ENCODE peak calls at places on chromosomes 12 and 14, in eight cellular contexts. Y, D, R, L, H, W, S and J are unnamed samples.

GRCh38 chr12:42735869-42736361 is 146.4 kb upstream of the PRICKLE1 start:
- DNase-seq in W (no peak), H (no peak), D (no peak), S (no peak), L (no peak), R (no peak), Y (peak; percentile 48), J (no peak)

GRCh38 chr14:101457177-101457935 is 103.9 kb upstream of the DIO3 start:
- DNase-seq in L (no peak), W (no peak), S (no peak), H (no peak), R (no peak), Y (no peak), D (peak; percentile 60), J (no peak)

GRCh38 chr14:74140374-74140850 is 55.7 kb downstream of the LIN52 start:
- DNase-seq in W (peak; percentile 53), D (no peak), Y (peak; percentile 54), L (no peak), S (no peak), R (no peak), H (no peak), J (no peak)

GRCh38 chr12:46664771-46665287 is 161.0 kb downstream of the SLC38A4 start:
- DNase-seq in D (no peak), W (peak; percentile 95), L (peak; percentile 83), Y (no peak), R (no peak), H (no peak), S (peak; percentile 76), J (no peak)

GRCh38 chr12:22228022-22228875 is 106.3 kb downstream of the ST8SIA1 start:
- DNase-seq in R (no peak), Y (no peak), D (no peak), S (no peak), H (no peak), L (no peak), W (peak; percentile 40), J (no peak)

GRCh38 chr12:1808798-1809480 is 11.4 kb upstream of the LRTM2 start:
- DNase-seq in L (no peak), H (no peak), Y (peak; percentile 36), S (no peak), D (peak; percentile 55), W (no peak), R (peak; percentile 17), J (no peak)

GRCh38 chr14:103518416-103519042 is 4.1 kb downstream of the CKB start:
- DNase-seq in S (peak; percentile 63), H (peak; percentile 47), R (peak; percentile 46), Y (peak; percentile 71), W (peak; percentile 39), L (peak; percentile 51), D (peak; percentile 86), J (peak; percentile 44)

GRCh38 chr14:89504602-89505320 is 87.7 kb upstream of the FOXN3 start:
- DNase-seq in D (no peak), W (peak; percentile 76), S (no peak), H (no peak), R (no peak), Y (peak; percentile 58), L (no peak), J (no peak)

GRCh38 chr12:55738113-55739024 is 4.6 kb upstream of the GDF11 start:
- DNase-seq in H (peak; percentile 84), Y (peak; percentile 91), R (peak; percentile 75), L (peak; percentile 72), D (peak; percentile 87), W (peak; percentile 91), S (peak; percentile 79), J (peak; percentile 69)

GRCh38 chr14:90439874-90440442 is 43.1 kb downstream of the CALM1 start:
- DNase-seq in R (no peak), Y (no peak), S (no peak), D (no peak), H (no peak), L (no peak), W (no peak), J (no peak)

GRCh38 chr14:91152499-91152898 is 38.6 kb downstream of the DGLUCY start:
- DNase-seq in L (no peak), H (no peak), D (no peak), R (no peak), Y (no peak), W (no peak), S (no peak), J (no peak)

GRCh38 chr12:124642105-124642504 is 74.7 kb upstream of the NCOR2 start:
- DNase-seq in D (no peak), Y (no peak), W (no peak), L (no peak), H (no peak), S (no peak), R (no peak), J (no peak)

GRCh38 chr12:47789712-47790489 is 16.9 kb downstream of the SLC48A1 start:
- DNase-seq in D (no peak), R (no peak), Y (peak; percentile 49), L (no peak), H (no peak), W (no peak), S (no peak), J (no peak)

GRCh38 chr14:95885866-95886265 is 9.2 kb downstream of the TUNAR start:
- DNase-seq in L (no peak), S (no peak), W (no peak), Y (peak; percentile 69), R (no peak), H (no peak), D (no peak), J (no peak)

GRCh38 chr12:20314325-20314724 is 54.0 kb upstream of the PDE3A start:
- DNase-seq in H (no peak), Y (no peak), R (no peak), S (no peak), W (peak; percentile 55), D (no peak), L (no peak), J (no peak)

GRCh38 chr12:47990351-47991105 is 13.7 kb downstream of the COL2A1 start:
- DNase-seq in S (no peak), H (peak; percentile 76), R (peak; percentile 63), Y (no peak), D (peak; percentile 34), L (no peak), W (peak; percentile 44), J (no peak)

GRCh38 chr14:31263485-31264133 is 56.0 kb upstream of the HECTD1 start:
- DNase-seq in Y (peak; percentile 76), D (peak; percentile 79), L (peak; percentile 91), H (no peak), S (peak; percentile 77), R (no peak), W (peak; percentile 99), J (no peak)

GRCh38 chr14:100899841-100900771 is 3.4 kb downstream of the RTL1 start:
- DNase-seq in H (no peak), D (peak; percentile 42), S (no peak), L (peak; percentile 91), W (no peak), Y (no peak), R (no peak), J (no peak)

GRCh38 chr12:19239616-19240234 is 110.2 kb downstream of the PLEKHA5 start:
- DNase-seq in Y (no peak), L (no peak), H (no peak), W (peak; percentile 84), R (no peak), D (no peak), S (no peak), J (no peak)

GRCh38 chr14:75602527-75602926 is 24.1 kb downstream of the FLVCR2 start:
- DNase-seq in S (no peak), L (no peak), D (no peak), W (no peak), R (no peak), H (no peak), Y (no peak), J (no peak)

GRCh38 chr14:66507181-66507721 is 696 bp upstream of the GPHN start:
- DNase-seq in H (no peak), R (no peak), D (no peak), S (no peak), W (peak; percentile 4), L (no peak), Y (no peak), J (no peak)

GRCh38 chr12:91496337-91496736 is 313.7 kb upstream of the DCN start:
- DNase-seq in R (no peak), S (peak; percentile 27), H (no peak), L (no peak), W (no peak), Y (no peak), D (no peak), J (no peak)

GRCh38 chr14:81516941-81517797 is 16.5 kb downstream of the SEL1L start:
- DNase-seq in H (no peak), L (peak; percentile 83), W (peak; percentile 67), R (no peak), D (no peak), Y (no peak), S (peak; percentile 51), J (no peak)
- H3K27ac ChIP-seq in H (no peak overlapping the region), L (peak overlapping the region; percentile 77), W (peak overlapping the region; percentile 37), R (no peak overlapping the region), D (no peak overlapping the region), Y (no peak overlapping the region), S (peak overlapping the region; percentile 75), J (no peak overlapping the region)

DNA sequence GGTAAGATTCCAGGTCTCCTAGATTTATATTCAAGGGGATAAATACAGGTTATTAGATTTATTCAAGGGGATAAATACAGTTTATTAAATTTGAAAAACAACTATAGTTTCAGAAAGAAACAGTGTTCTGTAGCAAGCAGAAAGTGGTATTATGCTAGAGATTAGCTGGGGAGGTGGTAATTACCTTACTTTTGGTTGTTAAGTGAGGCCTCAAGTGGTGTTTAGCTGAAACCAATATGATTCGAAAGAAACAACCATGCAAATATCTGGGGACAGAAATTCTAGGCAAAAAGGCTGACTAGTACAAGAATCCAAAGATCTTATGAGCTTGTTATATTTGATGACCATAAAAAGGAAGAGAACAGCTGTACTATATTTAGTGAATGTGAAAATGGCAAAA is 6.2 kb downstream of the OR4N5 start:
- DNase-seq in S (no peak), D (no peak), H (no peak), L (no peak), R (no peak), Y (no peak), W (no peak), J (no peak)
- H3K9me3 ChIP-seq in S (no peaks in the 10 kb centered on the region), D (no peaks in the 10 kb centered on the region), H (no peaks in the 10 kb centered on the region), L (no peaks in the 10 kb centered on the region), R (no peaks in the 10 kb centered on the region), Y (peaks cover 3% of the 10 kb centered on the region), W (no peaks in the 10 kb centered on the region), J (no peaks in the 10 kb centered on the region)

GRCh38 chr12:30696486-30696885 is 817 bp upstream of the IPO8 start:
- DNase-seq in D (no peak), R (no peak), Y (peak; percentile 41), H (no peak), S (no peak), W (no peak), L (no peak), J (no peak)
- H3K27ac ChIP-seq in D (no peak overlapping the region), R (no peak overlapping the region), Y (no peak overlapping the region), H (peak overlapping the region; percentile 63), S (peak overlapping the region; percentile 87), W (no peak overlapping the region), L (no peak overlapping the region), J (no peak overlapping the region)

GRCh38 chr12:12646483-12647072 is 34.9 kb downstream of the CREBL2 start:
- DNase-seq in R (no peak), Y (no peak), H (no peak), W (no peak), S (no peak), L (no peak), D (no peak), J (no peak)
- H3K9me3 ChIP-seq in R (peaks cover 21% of the 10 kb centered on the region), Y (peaks cover 10% of the 10 kb centered on the region), H (peaks cover 29% of the 10 kb centered on the region), W (no peaks in the 10 kb centered on the region), S (peaks cover 48% of the 10 kb centered on the region), L (peaks cover 25% of the 10 kb centered on the region), D (peaks cover 21% of the 10 kb centered on the region), J (peaks cover 38% of the 10 kb centered on the region)

GRCh38 chr12:98440165-98440581 is 75.2 kb upstream of the TMPO start:
- DNase-seq in L (no peak), W (peak; percentile 94), D (peak; percentile 83), H (no peak), R (no peak), Y (peak; percentile 84), S (peak; percentile 64), J (no peak)
- H3K27ac ChIP-seq in L (no peak overlapping the region), W (no peak overlapping the region), D (no peak overlapping the region), H (no peak overlapping the region), R (no peak overlapping the region), Y (no peak overlapping the region), S (no peak overlapping the region), J (no peak overlapping the region)